ENCODE peak calls at places on chromosomes 16 and 17, in four cellular contexts. K, C, L and Y are unnamed samples.

GRCh38 chr16:4837733-4838501 is 9.2 kb downstream of the GLYR1 start:
- DNase-seq in K (no peak), C (no peak), L (no peak), Y (no peak)

GRCh38 chr16:4505356-4506153 is 29.4 kb downstream of the HMOX2 start:
- DNase-seq in K (no peak), C (no peak), L (no peak), Y (no peak)

GRCh38 chr17:4811471-4811870 is 4.5 kb downstream of the PLD2 start:
- DNase-seq in K (no peak), C (no peak), L (no peak), Y (no peak)

GRCh38 chr17:50064253-50064991 is 8.5 kb downstream of the ITGA3 start:
- DNase-seq in K (peak), C (peak), L (peak), Y (peak)

GRCh38 chr16:81778861-81779539 is at the start of gene PLCG2:
- DNase-seq in K (peak), C (peak), L (peak), Y (no peak)

GRCh38 chr17:38600416-38600815 is 5.3 kb downstream of the SRCIN1 start:
- DNase-seq in K (no peak), C (no peak), L (no peak), Y (no peak)

GRCh38 chr16:19857593-19857992 is 27.1 kb downstream of the GPRC5B start:
- DNase-seq in K (no peak), C (no peak), L (no peak), Y (no peak)

GRCh38 chr16:58508671-58509251 is 6.6 kb upstream of the SETD6 start:
- DNase-seq in K (no peak), C (no peak), L (no peak), Y (no peak)

GRCh38 chr17:29615048-29615385 is 7.7 kb downstream of the CORO6 start:
- DNase-seq in K (peak), C (no peak), L (no peak), Y (no peak)

GRCh38 chr17:42171831-42172230 is 9.1 kb downstream of the KCNH4 start:
- DNase-seq in K (no peak), C (no peak), L (no peak), Y (no peak)

GRCh38 chr17:10278218-10278617 is 79.8 kb upstream of the GAS7 start:
- DNase-seq in K (no peak), C (no peak), L (no peak), Y (no peak)

GRCh38 chr17:39979865-39980401 is 674 bp upstream of the PSMD3 start:
- DNase-seq in K (no peak), C (peak), L (no peak), Y (no peak)

DNA sequence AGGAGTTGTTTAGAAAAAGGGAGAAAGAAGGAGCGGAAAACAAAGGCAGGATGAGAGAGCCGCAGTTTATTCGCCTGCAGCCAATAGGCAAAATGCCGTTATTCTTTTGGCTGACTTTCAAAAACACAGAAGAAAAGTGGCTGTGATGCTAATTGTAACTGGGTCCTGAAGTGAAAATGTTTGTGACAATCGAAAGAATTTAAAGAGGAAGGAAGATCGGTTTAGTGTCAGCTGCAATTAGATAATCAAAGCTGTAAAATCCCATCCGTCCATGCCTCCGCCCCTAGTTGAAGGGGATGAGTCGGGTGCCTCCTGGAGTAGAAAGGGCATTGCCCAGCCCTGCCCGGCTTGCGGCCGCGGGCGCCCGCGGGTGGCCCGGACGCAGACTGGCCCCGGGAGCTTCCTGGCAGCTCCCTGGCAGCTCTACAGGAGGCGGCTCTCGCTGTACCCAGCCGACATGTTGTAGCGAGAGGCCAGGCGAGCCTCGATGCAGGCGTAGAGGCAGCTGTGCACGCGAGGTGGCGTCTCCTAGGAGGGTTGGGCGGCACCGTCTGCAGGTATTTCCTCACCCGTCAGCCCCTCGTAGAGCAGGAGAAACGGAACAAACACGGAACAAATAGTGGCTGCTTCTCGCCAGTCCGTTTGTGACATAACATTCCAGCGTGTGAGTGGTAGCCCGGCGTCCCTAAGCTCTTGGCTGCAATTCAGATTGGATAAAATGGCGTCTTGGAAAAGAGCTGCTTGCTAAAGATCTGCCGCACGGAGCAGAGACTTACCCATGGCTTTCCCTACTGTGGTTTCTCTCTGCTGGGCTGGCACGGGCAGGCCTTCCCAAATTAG is 82.3 kb downstream of the TNRC6C start:
- DNase-seq in K (peak), C (peak), L (peak), Y (peak)
- TF ChIP-seq CTCF in K (peak), C (no peak), L (no peak), Y (no peak)

DNA sequence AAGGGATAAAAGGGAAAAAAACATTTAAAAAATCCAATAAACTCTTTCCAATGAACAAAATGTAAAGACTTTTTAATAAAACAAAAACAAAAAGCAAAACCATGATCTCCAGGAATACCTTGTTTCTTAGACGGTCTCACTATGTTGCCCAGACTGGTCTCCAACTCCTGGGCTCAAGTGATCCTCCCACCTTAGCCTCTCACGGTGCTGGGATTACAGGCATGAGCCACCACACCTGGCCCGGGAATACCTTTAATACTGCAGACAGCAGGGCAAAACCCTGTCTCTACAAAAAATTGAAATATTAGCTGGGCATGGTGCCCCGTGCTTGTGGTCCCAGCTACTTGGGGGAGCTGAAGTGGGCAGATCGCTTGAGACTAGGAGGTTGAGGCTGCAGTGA is 7.9 kb downstream of the RNF43 start:
- DNase-seq in K (no peak), C (no peak), L (no peak), Y (no peak)
- H3K4me3 ChIP-seq in K (no peak), C (no peak), L (no peak), Y (no peak)

DNA sequence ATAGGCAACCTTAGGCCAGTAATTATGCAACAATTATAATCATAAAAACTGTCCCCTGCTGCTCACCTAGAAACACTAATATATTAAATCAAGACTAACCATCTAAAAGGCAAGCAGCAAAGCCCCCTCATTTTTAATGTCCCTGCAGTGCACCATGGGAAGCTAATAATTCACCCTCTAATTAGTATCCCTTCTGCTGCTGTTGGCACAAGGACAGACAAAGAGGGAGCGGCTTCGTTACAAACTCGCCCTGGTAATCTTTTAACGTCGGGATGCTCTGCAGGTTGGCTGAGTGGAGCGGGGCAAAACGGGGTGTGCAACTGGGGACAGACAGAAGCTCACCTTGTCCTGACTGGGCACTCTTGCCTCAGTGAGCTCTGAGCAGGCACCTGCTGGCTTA is 219.4 kb upstream of the N4BP1 start:
- DNase-seq in K (no peak), C (no peak), L (no peak), Y (no peak)
- TF ChIP-seq CTCF in K (no peak), C (no peak), L (no peak), Y (no peak)

DNA sequence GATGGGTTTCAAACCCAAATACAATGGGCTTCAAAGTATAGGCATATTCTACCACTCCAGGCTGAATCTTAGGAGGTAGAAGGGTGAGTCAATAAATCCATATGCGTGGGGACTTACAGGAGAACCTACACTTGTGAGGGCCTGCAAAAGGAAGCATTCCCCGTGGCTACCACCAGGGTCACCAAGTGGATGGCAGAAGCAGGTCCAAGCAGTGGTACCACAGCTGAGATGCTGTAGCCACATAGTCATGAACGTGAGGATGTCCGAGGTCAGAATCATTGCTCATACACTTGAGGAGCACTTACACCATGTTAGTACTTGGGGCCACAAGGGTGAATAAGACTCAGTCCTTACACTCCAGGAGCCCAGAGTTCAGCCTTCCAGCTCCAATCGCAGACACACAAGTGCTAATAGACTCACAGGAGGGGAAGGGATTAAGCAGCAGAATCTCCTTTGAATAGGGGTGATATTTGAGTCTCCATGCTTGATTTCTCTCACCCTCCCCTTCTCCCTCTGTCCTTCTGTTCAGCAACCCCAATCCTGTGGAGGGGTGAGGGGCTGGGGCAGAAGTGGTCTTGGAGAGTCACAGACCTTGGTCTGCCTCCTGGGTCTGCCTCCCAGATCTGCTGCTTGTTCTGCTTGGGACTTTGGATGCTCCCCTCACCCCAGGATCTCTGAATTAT is 42.5 kb upstream of the ASIC2 start:
- DNase-seq in K (no peak), C (peak), L (no peak), Y (no peak)
- H3K4me3 ChIP-seq in K (no peak), C (no peak), L (no peak), Y (no peak)

GRCh38 chr17:74566132-74566753 is 1.1 kb downstream of the CD300H start:
- DNase-seq in K (peak), C (peak), L (no peak), Y (no peak)
- TF ChIP-seq CTCF in K (no peak), C (peak), L (peak), Y (peak)